ENCODE peak calls at places on chromosomes 6 and 20, in ten cellular contexts. G is H9; W is ACHN; K is T1000; O is stimulated activated naive B cell treated with anti-CD40 and anti-IgM and Interleukin-4, amounts not matched to agents 10 μg/mL and 1 μg/mL and 100 μg/mL, for 72 hours; Y is mesendoderm; F is heart left ventricle; L is fibroblast of the conjunctiva; J is amniotic stem cell; I is foreskin fibroblast. A is an unnamed sample.

GRCh38 chr20:4297141-4297826 is 281.9 kb upstream of the RNF24 start:
- DNase-seq in I (peak), W (no peak), L (no peak), K (no peak), G (no peak), Y (peak), J (no peak), O (no peak), F (no peak), A (peak)

GRCh38 chr6:15399651-15400470 is 154.0 kb downstream of the JARID2 start:
- DNase-seq in O (no peak), F (peak), Y (peak), I (peak), W (peak), G (no peak), K (peak), J (peak), L (peak), A (peak)

GRCh38 chr6:13953061-13953705 is 28.4 kb downstream of the RNF182 start:
- DNase-seq in L (no peak), J (no peak), G (no peak), K (peak), W (peak), I (peak), F (no peak), Y (peak), O (no peak), A (peak)

GRCh38 chr20:17655865-17656489 is 26.1 kb downstream of the RRBP1 start:
- DNase-seq in Y (peak), L (no peak), J (no peak), I (peak), F (no peak), W (no peak), O (no peak), K (no peak), G (peak), A (peak)

GRCh38 chr6:111555041-111555440 is 50.6 kb downstream of the TRAF3IP2 start:
- DNase-seq in J (no peak), K (no peak), L (peak), G (no peak), O (no peak), Y (no peak), W (no peak), I (peak), F (no peak), A (no peak)

GRCh38 chr6:134015719-134016557 is 36.5 kb downstream of the SLC2A12 start:
- DNase-seq in I (peak), J (no peak), G (no peak), W (no peak), Y (no peak), F (no peak), O (no peak), L (no peak), K (no peak), A (no peak)

GRCh38 chr6:135025775-135026174 is 28.8 kb downstream of the HBS1L start:
- DNase-seq in O (no peak), J (no peak), I (no peak), G (no peak), F (no peak), K (no peak), L (no peak), Y (no peak), W (no peak), A (no peak)

GRCh38 chr6:70241031-70241430 is 61.9 kb downstream of the COL9A1 start:
- DNase-seq in O (no peak), K (no peak), L (no peak), G (no peak), J (no peak), I (no peak), W (no peak), F (no peak), Y (no peak), A (no peak)

GRCh38 chr6:137264308-137265075 is 45.3 kb upstream of the IFNGR1 start:
- DNase-seq in J (no peak), W (no peak), F (no peak), K (no peak), Y (no peak), L (no peak), O (no peak), I (peak), G (no peak), A (no peak)

GRCh38 chr20:35611482-35611881 is 4.1 kb upstream of the SPAG4 start:
- DNase-seq in L (no peak), W (no peak), F (no peak), K (no peak), J (no peak), Y (no peak), O (peak), G (no peak), I (no peak), A (no peak)

GRCh38 chr20:13400453-13400852 is 179.4 kb downstream of the ISM1 start:
- DNase-seq in L (no peak), W (no peak), F (no peak), J (no peak), Y (no peak), O (no peak), G (no peak), K (no peak), I (no peak), A (no peak)

GRCh38 chr6:2749972-2750600 is 636 bp downstream of the MYLK4 start:
- DNase-seq in W (peak), G (no peak), L (no peak), K (peak), J (no peak), F (no peak), I (peak), O (peak), Y (peak), A (peak)

GRCh38 chr20:52104546-52105044 is 87.0 kb downstream of the ZFP64 start:
- DNase-seq in K (peak), O (no peak), J (no peak), Y (peak), L (no peak), I (peak), F (no peak), G (peak), W (peak), A (no peak)

GRCh38 chr20:9617062-9617461 is 102.7 kb downstream of the LAMP5 start:
- DNase-seq in J (peak), G (peak), I (peak), K (no peak), Y (peak), O (peak), L (peak), W (peak), F (no peak), A (peak)

GRCh38 chr20:63208346-63208924 is 7.5 kb downstream of the YTHDF1 start:
- DNase-seq in F (no peak), L (no peak), K (no peak), J (no peak), Y (no peak), O (no peak), I (no peak), W (no peak), G (no peak), A (no peak)

GRCh38 chr6:149484733-149485700 is at the start of gene ZC3H12D:
- DNase-seq in G (peak), W (peak), I (no peak), F (peak), J (no peak), L (peak), Y (peak), O (peak), K (peak), A (peak)

GRCh38 chr6:31718294-31718693 is 3.1 kb downstream of the LY6G6D start:
- DNase-seq in I (no peak), K (no peak), O (no peak), Y (peak), F (no peak), J (no peak), W (no peak), G (peak), L (no peak), A (no peak)

GRCh38 chr20:23995905-23996666 is 7.5 kb upstream of the GGTLC1 start:
- DNase-seq in I (peak), F (no peak), W (peak), O (no peak), Y (peak), L (peak), K (peak), G (no peak), J (no peak), A (peak)

GRCh38 chr6:25052181-25052580 is 116.4 kb upstream of the RIPOR2 start:
- DNase-seq in J (no peak), W (no peak), F (no peak), Y (no peak), L (no peak), O (no peak), G (no peak), K (no peak), I (peak), A (no peak)

GRCh38 chr6:26003102-26003694 is 40.6 kb downstream of the TRIM38 start:
- DNase-seq in W (peak), K (peak), G (peak), Y (peak), F (no peak), J (peak), L (no peak), I (peak), O (no peak), A (peak)

GRCh38 chr20:35171438-35171752 is 477 bp upstream of the PROCR start:
- DNase-seq in W (no peak), J (no peak), G (no peak), L (no peak), K (no peak), F (no peak), Y (no peak), I (no peak), O (no peak), A (no peak)